ENCODE peak calls at places on chromosomes 7 and 10, in ten cellular contexts. M is heart right ventricle; W is lower lobe of right lung; H is CD8-positive, alpha-beta T cell; R is uterus; U is tibial nerve; K is colonic mucosa; B is psoas muscle; G is cardiac muscle cell; V is pancreas. E is an unnamed sample. For H3K4me1, the result is how much of the 10 kb centered on the place peaks cover.

GRCh38 chr7:66748127-66748511 is 7.6 kb downstream of the RABGEF1 start:
- DNase-seq in M (no peak), W (no peak), H (no peak), R (no peak), U (no peak), K (no peak), B (no peak), G (no peak), V (no peak), E (peak)

GRCh38 chr7:4203786-4204185 is 478.3 kb upstream of the FOXK1 start:
- DNase-seq in M (no peak), W (peak), H (no peak), R (no peak), U (no peak), K (no peak), B (no peak), G (no peak), V (no peak), E (no peak)

GRCh38 chr10:32139223-32140073 is 83.2 kb upstream of the KIF5B start:
- DNase-seq in M (peak), W (peak), H (peak), R (peak), U (peak), K (peak), B (peak), G (peak), V (peak), E (peak)

GRCh38 chr7:91082854-91083495 is 181.3 kb upstream of the FZD1 start:
- DNase-seq in M (no peak), W (no peak), H (no peak), R (no peak), U (no peak), K (no peak), B (no peak), G (peak), V (no peak), E (peak)

GRCh38 chr10:102535481-102536147 is 31.8 kb downstream of the SUFU start:
- DNase-seq in M (no peak), W (no peak), H (no peak), R (no peak), U (no peak), K (no peak), B (no peak), G (no peak), V (peak), E (no peak)

GRCh38 chr7:2017483-2017891 is 215.3 kb downstream of the MAD1L1 start:
- DNase-seq in M (peak), W (peak), H (no peak), R (no peak), U (no peak), K (no peak), B (peak), G (no peak), V (peak), E (no peak)

GRCh38 chr7:69166979-69167516 is 431.2 kb upstream of the AUTS2 start:
- DNase-seq in M (no peak), W (no peak), H (no peak), R (no peak), U (no peak), K (no peak), B (no peak), G (no peak), V (no peak), E (no peak)

GRCh38 chr7:99928994-99929729 is at the start of gene GJC3:
- DNase-seq in M (peak), W (peak), H (peak), R (peak), U (peak), K (peak), B (peak), G (peak), V (peak), E (peak)

GRCh38 chr10:16384064-16384463 is 52.7 kb upstream of the PTER start:
- DNase-seq in M (no peak), W (no peak), H (no peak), R (no peak), U (no peak), K (no peak), B (no peak), G (no peak), V (no peak), E (no peak)

GRCh38 chr7:36752026-36752735 is 27.9 kb upstream of the AOAH start:
- DNase-seq in M (no peak), W (no peak), H (no peak), R (no peak), U (no peak), K (no peak), B (no peak), G (no peak), V (no peak), E (no peak)

GRCh38 chr7:32177216-32177615 is 107.0 kb upstream of the PDE1C start:
- DNase-seq in M (no peak), W (no peak), H (no peak), R (peak), U (no peak), K (no peak), B (no peak), G (no peak), V (no peak), E (no peak)

GRCh38 chr10:6269953-6270867 is 67.5 kb downstream of the PFKFB3 start:
- DNase-seq in M (no peak), W (peak), H (peak), R (no peak), U (no peak), K (peak), B (no peak), G (no peak), V (no peak), E (no peak)

GRCh38 chr10:96614515-96614914 is 27.7 kb upstream of the TM9SF3 start:
- DNase-seq in M (no peak), W (no peak), H (no peak), R (no peak), U (no peak), K (peak), B (no peak), G (peak), V (no peak), E (peak)

GRCh38 chr7:2926120-2926897 is 82.2 kb upstream of the GNA12 start:
- DNase-seq in M (no peak), W (peak), H (no peak), R (no peak), U (no peak), K (no peak), B (no peak), G (no peak), V (peak), E (no peak)

GRCh38 chr7:82039621-82040020 is 269.8 kb upstream of the HGF start:
- DNase-seq in M (no peak), W (no peak), H (no peak), R (no peak), U (no peak), K (no peak), B (no peak), G (peak), V (no peak), E (no peak)

GRCh38 chr10:6115824-6116350 is 27.1 kb downstream of the RBM17 start:
- DNase-seq in M (no peak), W (no peak), H (no peak), R (no peak), U (no peak), K (no peak), B (no peak), G (no peak), V (no peak), E (no peak)

GRCh38 chr7:113763226-113763625 is 155.6 kb downstream of the PPP1R3A start:
- DNase-seq in M (no peak), W (no peak), H (no peak), R (no peak), U (no peak), K (no peak), B (no peak), G (no peak), V (no peak), E (no peak)

GRCh38 chr10:3270597-3270996 is 98.0 kb upstream of the PITRM1 start:
- DNase-seq in M (no peak), W (no peak), H (no peak), R (no peak), U (no peak), K (no peak), B (no peak), G (no peak), V (no peak), E (peak)

GRCh38 chr7:22895491-22895890 is 72.8 kb upstream of the TOMM7 start:
- DNase-seq in M (no peak), W (no peak), H (no peak), R (no peak), U (no peak), K (no peak), B (no peak), G (no peak), V (no peak), E (no peak)

GRCh38 chr7:94657771-94658693 is 2.1 kb upstream of the SGCE start:
- DNase-seq in M (peak), W (peak), H (peak), R (peak), U (peak), K (peak), B (peak), G (peak), V (peak), E (peak)

GRCh38 chr10:48390933-48391845 is 84.7 kb downstream of the MAPK8 start:
- DNase-seq in M (no peak), W (no peak), H (no peak), R (no peak), U (no peak), K (no peak), B (no peak), G (peak), V (no peak), E (peak)

GRCh38 chr7:84490661-84491060 is 296.1 kb upstream of the SEMA3A start:
- DNase-seq in M (no peak), W (no peak), H (no peak), R (no peak), U (peak), K (no peak), B (no peak), G (peak), V (no peak), E (peak)

GRCh38 chr7:107027208-107027607 is 17.3 kb upstream of the PRKAR2B start:
- DNase-seq in M (no peak), W (no peak), H (no peak), R (no peak), U (no peak), K (no peak), B (no peak), G (no peak), V (no peak), E (no peak)

GRCh38 chr10:18501198-18501597 is 150.2 kb downstream of the NSUN6 start:
- DNase-seq in M (no peak), W (no peak), H (no peak), R (no peak), U (no peak), K (no peak), B (no peak), G (no peak), V (no peak), E (peak)

GRCh38 chr10:33186150-33186549 is 148.3 kb downstream of the NRP1 start:
- DNase-seq in M (no peak), W (no peak), H (no peak), R (no peak), U (no peak), K (no peak), B (no peak), G (no peak), V (no peak), E (no peak)

GRCh38 chr10:80413152-80413996 is 5.0 kb downstream of the PRXL2A start:
- DNase-seq in M (no peak), W (no peak), H (no peak), R (no peak), U (no peak), K (no peak), B (no peak), G (peak), V (no peak), E (peak)

GRCh38 chr7:1586126-1586826 is 16.4 kb upstream of the PSMG3 start:
- DNase-seq in M (no peak), W (no peak), H (no peak), R (no peak), U (no peak), K (no peak), B (no peak), G (no peak), V (no peak), E (no peak)

GRCh38 chr10:44952779-44953231 is 6.8 kb upstream of the RASSF4 start:
- DNase-seq in M (no peak), W (no peak), H (no peak), R (no peak), U (no peak), K (peak), B (no peak), G (no peak), V (no peak), E (no peak)

GRCh38 chr7:25087855-25088254 is 37.2 kb downstream of the CYCS start:
- DNase-seq in M (no peak), W (no peak), H (no peak), R (no peak), U (no peak), K (no peak), B (no peak), G (no peak), V (no peak), E (no peak)

GRCh38 chr10:77801474-77802238 is 124.9 kb downstream of the DLG5 start:
- DNase-seq in M (no peak), W (peak), H (peak), R (no peak), U (no peak), K (no peak), B (no peak), G (peak), V (no peak), E (peak)

GRCh38 chr7:35003679-35004278 is 33.5 kb downstream of the DPY19L1 start:
- DNase-seq in M (peak), W (peak), H (no peak), R (peak), U (no peak), K (peak), B (no peak), G (peak), V (no peak), E (peak)

GRCh38 chr10:22258471-22258870 is 40.7 kb upstream of the EBLN1 start:
- DNase-seq in M (no peak), W (no peak), H (no peak), R (no peak), U (no peak), K (no peak), B (no peak), G (no peak), V (no peak), E (no peak)

GRCh38 chr10:122485670-122486069 is 24.3 kb downstream of the HTRA1 start:
- DNase-seq in M (no peak), W (no peak), H (no peak), R (peak), U (no peak), K (no peak), B (no peak), G (peak), V (no peak), E (no peak)

GRCh38 chr10:59633063-59633462 is 76.6 kb downstream of the SLC16A9 start:
- DNase-seq in M (no peak), W (no peak), H (no peak), R (no peak), U (no peak), K (no peak), B (no peak), G (no peak), V (no peak), E (no peak)

GRCh38 chr10:37803269-37803668 is 54.1 kb downstream of the ZNF248 start:
- DNase-seq in M (no peak), W (no peak), H (no peak), R (no peak), U (no peak), K (no peak), B (no peak), G (no peak), V (no peak), E (no peak)

GRCh38 chr10:119303886-119304285 is 96.5 kb downstream of the GRK5 start:
- DNase-seq in M (no peak), W (no peak), H (no peak), R (no peak), U (no peak), K (no peak), B (no peak), G (no peak), V (no peak), E (no peak)

GRCh38 chr10:119301397-119301796 is 94.0 kb downstream of the GRK5 start:
- DNase-seq in M (no peak), W (no peak), H (peak), R (no peak), U (no peak), K (no peak), B (no peak), G (no peak), V (no peak), E (no peak)

GRCh38 chr10:119302172-119302571 is 94.8 kb downstream of the GRK5 start:
- DNase-seq in M (no peak), W (no peak), H (no peak), R (no peak), U (no peak), K (no peak), B (no peak), G (no peak), V (no peak), E (no peak)

GRCh38 chr10:119304541-119304940 is 97.2 kb downstream of the GRK5 start:
- DNase-seq in M (no peak), W (no peak), H (no peak), R (no peak), U (no peak), K (no peak), B (no peak), G (no peak), V (no peak), E (no peak)

GRCh38 chr10:119302591-119303253 is 95.4 kb downstream of the GRK5 start:
- DNase-seq in M (no peak), W (no peak), H (no peak), R (no peak), U (no peak), K (no peak), B (no peak), G (no peak), V (no peak), E (no peak)
- H3K4me1 ChIP-seq in M (half or more), W (half or more), H (half or more), R (under half), U (half or more), K (under half), B (under half), G (under half), V (under half), E (under half)

GRCh38 chr10:119654540-119654939 is 3.4 kb downstream of the BAG3 start:
- DNase-seq in M (peak), W (peak), H (no peak), R (no peak), U (no peak), K (peak), B (peak), G (peak), V (no peak), E (no peak)

GRCh38 chr10:119650692-119651513 is at the start of gene BAG3:
- DNase-seq in M (peak), W (peak), H (peak), R (peak), U (peak), K (peak), B (peak), G (peak), V (peak), E (peak)

GRCh38 chr10:119651514-119652327 is 541 bp downstream of the BAG3 start:
- DNase-seq in M (peak), W (peak), H (no peak), R (peak), U (no peak), K (peak), B (peak), G (no peak), V (peak), E (no peak)

GRCh38 chr10:119652361-119652760 is 1.2 kb downstream of the BAG3 start:
- DNase-seq in M (no peak), W (no peak), H (no peak), R (no peak), U (peak), K (peak), B (no peak), G (peak), V (no peak), E (peak)

DNA sequence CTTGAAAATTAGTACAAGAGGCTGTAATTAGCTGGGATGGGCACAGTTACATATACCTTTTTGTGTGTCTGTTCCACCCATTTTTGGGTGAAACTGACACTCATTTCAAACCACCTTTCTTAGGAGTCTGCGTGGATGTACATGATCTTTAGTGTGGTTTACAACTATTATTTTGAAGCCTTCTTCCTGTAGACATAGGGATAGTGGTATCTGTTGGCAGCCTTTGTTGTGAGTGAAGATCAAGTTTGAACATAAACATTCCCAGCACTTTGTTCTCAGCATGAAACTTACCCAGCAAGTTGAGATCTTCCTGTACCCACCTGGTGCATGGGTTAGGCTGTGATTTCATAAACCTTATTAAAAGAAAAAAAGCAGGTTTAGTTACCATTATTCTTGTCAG is 2.0 kb downstream of the BAG3 start:
- DNase-seq in M (no peak), W (no peak), H (no peak), R (no peak), U (no peak), K (no peak), B (no peak), G (no peak), V (no peak), E (no peak)
- H3K4me3 ChIP-seq in M (peak), W (peak), H (peak), R (peak), U (no peak), K (peak), B (peak), G (peak), V (no peak), E (peak)

GRCh38 chr10:79079074-79079397 is 10.3 kb downstream of the ZMIZ1 start:
- DNase-seq in M (no peak), W (no peak), H (no peak), R (no peak), U (no peak), K (no peak), B (no peak), G (peak), V (no peak), E (no peak)

GRCh38 chr10:79082035-79082373 is 13.2 kb downstream of the ZMIZ1 start:
- DNase-seq in M (no peak), W (no peak), H (no peak), R (no peak), U (no peak), K (no peak), B (no peak), G (no peak), V (no peak), E (no peak)

GRCh38 chr10:79079490-79080355 is 11.0 kb downstream of the ZMIZ1 start:
- DNase-seq in M (peak), W (peak), H (no peak), R (no peak), U (no peak), K (peak), B (peak), G (peak), V (no peak), E (peak)

GRCh38 chr10:79082631-79083581 is 14.1 kb downstream of the ZMIZ1 start:
- DNase-seq in M (no peak), W (no peak), H (no peak), R (no peak), U (no peak), K (no peak), B (no peak), G (no peak), V (no peak), E (peak)

GRCh38 chr10:79081353-79082034 is 12.7 kb downstream of the ZMIZ1 start:
- DNase-seq in M (no peak), W (no peak), H (no peak), R (no peak), U (no peak), K (no peak), B (peak), G (peak), V (no peak), E (peak)
- TF ChIP-seq CTCF in M (no peak), W (no peak), H (no peak), R (no peak), U (no peak), K (no peak), B (no peak), G (no peak), V (no peak), E (no peak)

DNA sequence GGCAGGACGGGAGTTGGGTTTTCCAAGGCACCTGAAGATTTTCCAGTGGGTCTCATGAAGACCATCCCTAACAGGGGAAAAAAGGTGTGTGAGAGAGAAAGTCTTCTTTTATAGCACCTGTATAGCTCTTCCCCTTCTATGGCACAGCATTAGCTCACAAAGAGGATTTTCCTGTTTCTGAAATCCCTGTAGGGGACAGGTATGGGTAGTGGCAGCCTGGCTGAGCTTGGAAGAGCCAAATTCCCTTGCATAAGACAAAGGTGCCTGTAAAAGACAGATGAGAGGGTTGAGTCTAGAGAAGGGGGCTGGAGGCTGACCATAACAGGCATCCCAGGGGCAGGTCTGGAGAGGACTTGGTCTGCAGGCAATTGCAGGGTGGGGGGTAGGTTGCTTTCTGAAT is 63.7 kb downstream of the COL13A1 start:
- DNase-seq in M (no peak), W (no peak), H (no peak), R (no peak), U (no peak), K (no peak), B (no peak), G (no peak), V (no peak), E (no peak)
- H3K4me1 ChIP-seq in M (under half), W (under half), H (under half), R (under half), U (under half), K (under half), B (under half), G (under half), V (under half), E (half or more)

GRCh38 chr7:73864981-73865711 is 4.2 kb downstream of the TMEM270 start:
- DNase-seq in M (no peak), W (no peak), H (no peak), R (no peak), U (no peak), K (no peak), B (no peak), G (no peak), V (no peak), E (no peak)
- H3K4me3 ChIP-seq in M (no peak), W (no peak), H (no peak), R (no peak), U (no peak), K (no peak), B (no peak), G (no peak), V (no peak), E (no peak)

GRCh38 chr10:116827214-116827671 is 22.1 kb upstream of the ENO4 start:
- DNase-seq in M (no peak), W (no peak), H (no peak), R (no peak), U (no peak), K (no peak), B (no peak), G (no peak), V (no peak), E (no peak)
- TF ChIP-seq CTCF in M (no peak), W (no peak), H (no peak), R (no peak), U (no peak), K (no peak), B (no peak), G (no peak), V (no peak), E (no peak)